ENCODE peak calls at places on chromosomes 1 and 21, in nine cellular contexts. Z, M, C, O, L, Y, X, J and R are unnamed samples.

GRCh38 chr1:167629681-167630567 is at the start of gene RCSD1:
- DNase-seq in O (no peak), J (peak), L (no peak), M (no peak), Y (no peak), C (no peak), Z (peak), X (peak), R (no peak)

GRCh38 chr21:34302496-34302895 is 61.3 kb upstream of the KCNE2 start:
- DNase-seq in L (no peak), J (no peak), Y (no peak), Z (no peak), X (no peak), C (no peak), M (no peak), O (no peak), R (no peak)

GRCh38 chr1:114152211-114153050 is 1.2 kb downstream of the SYT6 start:
- DNase-seq in L (no peak), C (no peak), Y (no peak), M (no peak), Z (peak), X (no peak), O (peak), J (no peak), R (no peak)

GRCh38 chr1:205813755-205814058 is 709 bp upstream of the SLC41A1 start:
- DNase-seq in J (no peak), L (no peak), Z (no peak), O (no peak), Y (no peak), C (no peak), M (no peak), X (no peak), R (no peak)

GRCh38 chr1:233343262-233343661 is 15.7 kb downstream of the MAP3K21 start:
- DNase-seq in Z (no peak), L (no peak), M (no peak), C (no peak), X (no peak), O (peak), J (no peak), Y (no peak), R (no peak)

GRCh38 chr1:55572878-55573734 is 357.9 kb upstream of the USP24 start:
- DNase-seq in Y (peak), O (no peak), J (no peak), C (no peak), M (no peak), Z (no peak), L (peak), X (no peak), R (peak)

GRCh38 chr1:180424848-180425457 is 77.4 kb downstream of the ACBD6 start:
- DNase-seq in X (no peak), L (no peak), Y (no peak), Z (no peak), M (peak), J (no peak), C (no peak), O (no peak), R (no peak)

GRCh38 chr1:19309123-19309813 is 2.7 kb downstream of the AKR7A2 start:
- DNase-seq in Z (no peak), O (no peak), M (no peak), X (peak), L (peak), J (no peak), C (no peak), Y (peak), R (peak)

GRCh38 chr1:193701729-193702128 is 515.3 kb upstream of the B3GALT2 start:
- DNase-seq in Z (no peak), Y (no peak), M (no peak), X (no peak), J (no peak), C (no peak), L (no peak), O (no peak), R (no peak)

GRCh38 chr21:26405735-26406361 is 167.2 kb downstream of the CYYR1 start:
- DNase-seq in O (no peak), L (peak), M (no peak), X (peak), Z (peak), Y (peak), J (peak), C (peak), R (peak)

GRCh38 chr1:69055223-69055622 is 512.5 kb upstream of the LRRC7 start:
- DNase-seq in M (no peak), Y (no peak), O (no peak), L (no peak), Z (no peak), C (no peak), X (peak), J (peak), R (peak)

GRCh38 chr1:166167395-166167922 is 658 bp upstream of the FAM78B start:
- DNase-seq in O (peak), X (no peak), Y (no peak), C (no peak), Z (peak), L (no peak), J (no peak), M (no peak), R (peak)

GRCh38 chr1:225670356-225670755 is 17.4 kb upstream of the ENAH start:
- DNase-seq in M (no peak), Z (no peak), L (no peak), J (peak), X (no peak), O (no peak), C (no peak), Y (peak), R (no peak)

GRCh38 chr1:64163972-64164371 is 39.5 kb upstream of the UBE2U start:
- DNase-seq in J (no peak), C (no peak), M (peak), Z (no peak), Y (peak), O (no peak), X (no peak), L (peak), R (peak)

GRCh38 chr1:160124709-160125478 is 9.3 kb downstream of the ATP1A2 start:
- DNase-seq in M (no peak), X (peak), C (no peak), Z (no peak), O (peak), J (no peak), Y (peak), L (peak), R (peak)

GRCh38 chr21:42148097-42148496 is 70.8 kb upstream of the ABCG1 start:
- DNase-seq in X (no peak), J (no peak), Z (no peak), C (no peak), L (no peak), M (no peak), O (no peak), Y (no peak), R (no peak)

GRCh38 chr21:39386194-39386593 is 37.3 kb upstream of the HMGN1 start:
- DNase-seq in Y (no peak), X (no peak), C (no peak), O (peak), J (no peak), Z (peak), L (no peak), M (no peak), R (no peak)

GRCh38 chr1:170530972-170531757 is 801 bp upstream of the GORAB start:
- DNase-seq in O (no peak), L (no peak), J (peak), Z (no peak), C (peak), X (no peak), M (peak), Y (peak), R (no peak)

GRCh38 chr1:176897350-176898236 is 266.9 kb downstream of the ASTN1 start:
- DNase-seq in X (peak), C (peak), L (peak), M (peak), J (peak), O (peak), Y (peak), Z (peak), R (peak)